ENCODE peak calls at places on chromosomes 13 and 19, in four cellular contexts. H is PC-3, W is GM23338, R is tibial nerve. P is an unnamed sample.

GRCh38 chr13:62625214-62625613 is 1209.6 kb upstream of the PCDH20 start:
- DNase-seq in R (no peak), H (no peak), W (no peak), P (no peak)

GRCh38 chr13:64164435-64164834 is 2748.8 kb upstream of the PCDH20 start:
- DNase-seq in R (no peak), H (no peak), W (no peak), P (no peak)

GRCh38 chr19:2695288-2695866 is 7.1 kb downstream of the GNG7 start:
- DNase-seq in W (no peak), H (no peak), R (no peak), P (no peak)

GRCh38 chr13:85772379-85772778 is 26.8 kb downstream of the SLITRK6 start:
- DNase-seq in W (no peak), R (no peak), H (peak; percentile 4), P (peak; percentile 36)

GRCh38 chr13:94556646-94557045 is 39.3 kb downstream of the TGDS start:
- DNase-seq in H (no peak), W (no peak), R (no peak), P (no peak)

GRCh38 chr13:110875243-110875642 is 39.6 kb downstream of the ANKRD10 start:
- DNase-seq in H (no peak), W (no peak), R (no peak), P (no peak)

GRCh38 chr19:53328967-53329366 is 4.6 kb upstream of the ZNF845 start:
- DNase-seq in R (no peak), H (no peak), W (peak; percentile 75), P (no peak)

GRCh38 chr13:35859981-35860380 is 271.2 kb downstream of the DCLK1 start:
- DNase-seq in W (no peak), H (no peak), R (no peak), P (no peak)

GRCh38 chr13:109862627-109863026 is 76.2 kb upstream of the IRS2 start:
- DNase-seq in W (no peak), R (no peak), H (peak; percentile 89), P (no peak)

GRCh38 chr19:33500991-33501390 is 20.6 kb downstream of the PEPD start:
- DNase-seq in W (no peak), H (no peak), R (no peak), P (no peak)

GRCh38 chr19:33826521-33826920 is 29.9 kb downstream of the KCTD15 start:
- DNase-seq in H (no peak), W (no peak), R (no peak), P (no peak)

GRCh38 chr19:45245334-45245787 is at the start of gene EXOC3L2:
- DNase-seq in W (no peak), H (no peak), R (no peak), P (no peak)

GRCh38 chr19:48060381-48060780 is 16.5 kb upstream of the CABP5 start:
- DNase-seq in H (no peak), R (no peak), W (no peak), P (no peak)

GRCh38 chr13:41505209-41505835 is 48.0 kb downstream of the RGCC start:
- DNase-seq in R (no peak), W (no peak), H (peak; percentile 8), P (peak; percentile 94)

GRCh38 chr19:39805120-39805519 is 26.5 kb downstream of the LEUTX start:
- DNase-seq in R (no peak), W (no peak), H (no peak), P (peak; percentile 5)

GRCh38 chr19:19493841-19494546 is 21.4 kb downstream of the TSSK6 start:
- DNase-seq in R (no peak), W (no peak), H (no peak), P (no peak)

GRCh38 chr19:19499272-19499995 is 15.9 kb downstream of the TSSK6 start:
- DNase-seq in R (no peak), H (no peak), W (no peak), P (no peak)

GRCh38 chr19:19492026-19492610 is 23.2 kb downstream of the TSSK6 start:
- DNase-seq in W (no peak), H (no peak), R (no peak), P (no peak)

GRCh38 chr19:19498255-19498991 is 16.9 kb downstream of the TSSK6 start:
- DNase-seq in H (no peak), R (no peak), W (no peak), P (no peak)

DNA sequence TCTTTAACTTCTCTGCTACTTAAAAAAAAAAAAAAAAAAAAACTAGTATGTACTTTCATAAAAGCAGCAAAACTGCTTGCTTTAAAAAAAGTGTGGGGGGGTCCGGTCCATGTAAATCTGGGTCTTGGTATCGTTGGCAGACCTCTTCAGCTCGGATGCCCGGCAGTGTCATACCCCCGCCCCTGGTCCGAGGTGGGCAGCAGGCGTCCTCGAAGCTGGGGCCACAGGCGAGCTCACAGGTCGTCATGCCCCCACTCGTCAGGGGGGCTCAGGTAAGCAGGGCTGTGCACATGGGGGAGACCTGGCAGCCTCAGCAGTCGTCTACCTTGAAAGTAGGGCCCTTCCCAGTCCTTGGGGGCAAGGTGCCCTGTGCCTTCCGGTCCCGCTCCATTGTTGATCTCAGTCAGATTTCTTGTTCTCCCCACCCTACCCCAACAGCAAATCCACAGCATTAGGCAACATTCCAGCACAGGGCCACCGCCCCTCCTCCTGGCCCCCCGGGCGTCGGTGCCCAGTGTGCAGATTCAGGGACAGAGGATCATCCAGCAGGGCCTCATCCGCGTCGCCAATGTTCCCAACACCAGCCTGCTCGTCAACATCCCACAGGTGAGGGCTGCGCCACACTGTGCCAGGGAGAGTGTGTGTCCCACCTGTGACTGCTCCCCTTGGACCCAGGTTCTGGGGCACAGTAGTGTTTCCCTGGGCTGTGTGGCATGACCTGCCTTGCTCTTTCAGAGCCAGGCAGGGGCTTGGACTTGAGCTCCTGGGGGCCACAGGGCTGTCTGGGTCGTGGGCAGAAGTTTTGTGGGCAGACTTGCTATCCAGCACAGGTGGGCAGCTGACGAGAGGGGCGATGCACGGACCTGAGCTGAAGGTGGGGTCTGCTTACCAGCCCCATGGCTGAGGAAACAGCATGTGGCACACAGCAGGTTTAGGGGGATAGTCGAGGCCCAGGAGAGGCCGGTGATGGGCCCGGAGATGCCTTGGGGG is 19.4 kb downstream of the TSSK6 start:
- DNase-seq in H (no peak), W (no peak), R (no peak), P (no peak)
- H3K36me3 ChIP-seq in H (peaks cover 42% of the 10 kb centered on the region), W (peaks cover 11% of the 10 kb centered on the region), R (peaks cover 5% of the 10 kb centered on the region), P (peaks cover 54% of the 10 kb centered on the region)

GRCh38 chr13:112618501-112618900 is 30.5 kb upstream of the TUBGCP3 start:
- DNase-seq in H (no peak), R (no peak), W (no peak), P (no peak)

GRCh38 chr13:112614835-112615234 is 26.9 kb upstream of the TUBGCP3 start:
- DNase-seq in R (no peak), H (no peak), W (no peak), P (no peak)

GRCh38 chr13:112615391-112615790 is 27.4 kb upstream of the TUBGCP3 start:
- DNase-seq in H (no peak), W (no peak), R (no peak), P (no peak)

GRCh38 chr13:112617754-112618375 is 29.9 kb upstream of the TUBGCP3 start:
- DNase-seq in R (no peak), H (no peak), W (no peak), P (no peak)

DNA sequence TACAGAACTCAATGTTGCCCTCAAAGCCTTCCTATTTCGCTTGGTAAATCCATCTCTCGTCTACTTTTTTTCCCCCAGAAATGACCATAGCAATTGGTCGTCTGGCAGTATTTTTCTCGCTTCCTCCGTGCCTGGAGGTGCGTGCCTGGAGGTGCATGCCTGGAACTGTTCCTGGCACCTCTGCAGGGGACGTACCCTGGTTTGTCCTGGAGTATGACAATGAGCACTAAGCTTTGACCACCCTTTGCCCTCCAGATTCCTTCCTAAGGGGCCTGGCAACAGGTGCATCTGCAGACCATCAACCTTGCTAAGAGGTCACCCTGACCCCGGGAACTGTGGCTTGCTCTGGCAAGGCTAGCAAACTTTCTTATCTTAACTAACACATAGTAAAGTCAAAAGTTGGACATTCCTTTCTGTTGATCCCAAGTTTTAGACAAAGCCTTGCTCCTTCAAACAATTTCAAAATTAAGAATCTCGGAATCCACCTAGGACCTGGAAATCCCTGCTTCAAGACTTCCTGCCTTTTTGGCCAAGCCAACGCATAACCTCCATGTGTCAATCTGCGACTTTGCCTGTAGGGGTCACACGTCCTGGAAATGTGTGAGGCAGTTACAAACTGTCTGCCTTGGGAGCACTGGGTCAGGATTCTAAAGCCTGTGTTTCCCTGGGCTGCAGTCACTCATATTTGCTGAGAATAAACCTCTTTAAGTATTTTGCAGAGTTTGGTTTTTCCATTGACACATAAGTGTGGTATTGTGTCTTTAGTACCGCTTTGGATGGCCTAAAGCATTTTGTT is 28.8 kb upstream of the TUBGCP3 start:
- DNase-seq in W (peak; percentile 75), R (no peak), H (peak; percentile 53), P (peak; percentile 18)
- TF ChIP-seq CTCF in W (peak; percentile 87), R (peak; percentile 28), H (peak; percentile 68), P (peak; percentile 81)

DNA sequence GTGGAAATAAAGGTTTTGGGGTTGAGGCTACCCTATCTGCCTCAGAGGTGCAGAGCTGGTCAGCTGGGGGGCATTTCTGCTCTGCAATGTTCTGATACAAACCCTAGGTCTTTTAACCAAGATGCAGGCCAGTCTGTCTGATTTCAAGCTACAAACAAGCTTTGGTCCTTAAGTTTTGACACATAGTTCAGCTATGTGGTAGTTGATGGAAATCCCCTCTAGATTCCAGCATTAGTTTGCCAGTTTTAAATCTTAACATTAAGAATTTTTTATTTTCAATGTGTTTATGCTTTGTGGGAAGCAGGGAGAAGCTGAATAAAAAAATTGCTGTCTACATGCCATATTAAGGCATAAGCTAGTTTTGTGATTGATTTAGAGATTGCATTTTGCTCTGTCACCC is 225.7 kb downstream of the LMO7 start:
- DNase-seq in R (no peak), W (no peak), H (no peak), P (no peak)
- H3K36me3 ChIP-seq in R (no peaks in the 10 kb centered on the region), W (no peaks in the 10 kb centered on the region), H (peaks cover 4% of the 10 kb centered on the region), P (peaks cover 32% of the 10 kb centered on the region)

GRCh38 chr19:8445488-8446001 is 770 bp downstream of the HNRNPM start:
- DNase-seq in R (no peak), H (peak; percentile 46), W (peak; percentile 44), P (no peak)

GRCh38 chr19:8441725-8442544 is 2.8 kb upstream of the HNRNPM start:
- DNase-seq in W (peak; percentile 83), H (no peak), R (no peak), P (no peak)

GRCh38 chr19:8446055-8446709 is 1.4 kb downstream of the HNRNPM start:
- DNase-seq in R (no peak), W (no peak), H (no peak), P (no peak)

GRCh38 chr19:8449830-8450229 is 5.1 kb downstream of the HNRNPM start:
- DNase-seq in W (peak; percentile 59), H (peak; percentile 62), R (no peak), P (no peak)

GRCh38 chr19:8444677-8445487 is at the start of gene HNRNPM:
- DNase-seq in R (peak; percentile 98), W (peak; percentile 97), H (peak; percentile 100), P (peak; percentile 97)
- TF ChIP-seq CTCF in R (peak; percentile 13), W (no peak), H (no peak), P (no peak)